ENCODE peak calls at places on chromosomes 2 and 18, in eight cellular contexts. F is stomach, Q is PC-3, K is mesendoderm, M is tibial artery, O is GM23338, L is H1, Y is right cardiac atrium. V is an unnamed sample. For H3K4me1, the result is how much of the 10 kb centered on the place peaks cover.

GRCh38 chr2:207482630-207483029 is 47.1 kb upstream of the CREB1 start:
- DNase-seq in F (no peak), Q (peak), K (no peak), M (no peak), O (no peak), L (no peak), Y (no peak), V (no peak)

GRCh38 chr2:102251042-102251848 is 60.1 kb upstream of the IL1RL1 start:
- DNase-seq in F (peak), Q (no peak), K (peak), M (peak), O (peak), L (peak), Y (peak), V (peak)

GRCh38 chr2:177604291-177605065 is 211.9 kb downstream of the AGPS start:
- DNase-seq in F (no peak), Q (peak), K (peak), M (peak), O (peak), L (no peak), Y (no peak), V (no peak)

GRCh38 chr2:183063083-183063482 is 15.5 kb upstream of the DUSP19 start:
- DNase-seq in F (no peak), Q (peak), K (peak), M (no peak), O (no peak), L (no peak), Y (no peak), V (no peak)

GRCh38 chr18:40708726-40709125 is 1246.3 kb upstream of the PIK3C3 start:
- DNase-seq in F (no peak), Q (no peak), K (peak), M (no peak), O (peak), L (no peak), Y (no peak), V (no peak)

GRCh38 chr2:202007015-202008011 is 26.3 kb upstream of the FZD7 start:
- DNase-seq in F (no peak), Q (no peak), K (no peak), M (peak), O (no peak), L (no peak), Y (peak), V (no peak)

GRCh38 chr2:158011055-158011771 is 90.5 kb upstream of the UPP2 start:
- DNase-seq in F (no peak), Q (peak), K (peak), M (no peak), O (peak), L (no peak), Y (no peak), V (no peak)

GRCh38 chr2:1993711-1994682 is 249.7 kb upstream of the PXDN start:
- DNase-seq in F (no peak), Q (peak), K (no peak), M (no peak), O (no peak), L (no peak), Y (no peak), V (no peak)

GRCh38 chr2:107448160-107448559 is 378.5 kb upstream of the RGPD4 start:
- DNase-seq in F (no peak), Q (no peak), K (no peak), M (no peak), O (no peak), L (no peak), Y (no peak), V (no peak)

GRCh38 chr18:37913051-37913450 is 347.5 kb upstream of the CELF4 start:
- DNase-seq in F (no peak), Q (no peak), K (no peak), M (no peak), O (no peak), L (no peak), Y (no peak), V (no peak)

GRCh38 chr2:18118703-18119102 is 240.2 kb downstream of the KCNS3 start:
- DNase-seq in F (no peak), Q (peak), K (no peak), M (no peak), O (no peak), L (no peak), Y (no peak), V (no peak)

GRCh38 chr2:233428008-233428407 is 73.7 kb downstream of the DGKD start:
- DNase-seq in F (peak), Q (no peak), K (no peak), M (no peak), O (no peak), L (peak), Y (no peak), V (no peak)

GRCh38 chr2:233429175-233429897 is 75.0 kb downstream of the DGKD start:
- DNase-seq in F (peak), Q (peak), K (no peak), M (no peak), O (no peak), L (no peak), Y (no peak), V (no peak)

GRCh38 chr2:233426619-233427342 is 72.5 kb downstream of the DGKD start:
- DNase-seq in F (peak), Q (peak), K (no peak), M (no peak), O (peak), L (peak), Y (no peak), V (no peak)

GRCh38 chr2:233430091-233430490 is 75.8 kb downstream of the DGKD start:
- DNase-seq in F (no peak), Q (peak), K (no peak), M (no peak), O (no peak), L (no peak), Y (no peak), V (no peak)

DNA sequence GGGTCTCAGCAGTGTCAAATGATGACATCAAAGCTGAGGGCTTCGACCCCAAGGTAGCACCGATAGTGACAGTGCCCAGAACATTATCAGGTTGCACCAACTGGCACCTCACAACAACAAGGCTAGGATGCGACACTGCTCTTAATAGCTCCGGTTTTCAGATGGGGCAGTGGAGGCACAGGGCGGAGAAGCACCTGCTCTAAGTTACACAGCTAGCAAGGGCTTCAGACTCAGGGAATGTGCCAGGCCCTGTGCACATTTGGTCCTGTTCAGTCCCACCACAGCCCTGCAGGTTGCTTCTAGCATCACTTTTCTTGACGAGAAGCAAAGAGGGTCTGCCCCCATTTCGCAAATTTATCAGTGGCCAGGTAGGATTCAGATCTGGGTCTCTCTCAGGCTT is 74.1 kb downstream of the DGKD start:
- DNase-seq in F (peak), Q (no peak), K (no peak), M (no peak), O (no peak), L (peak), Y (no peak), V (no peak)
- H3K4me1 ChIP-seq in F (half or more), Q (half or more), K (under half), M (under half), O (under half), L (under half), Y (under half), V (under half)

GRCh38 chr18:25348361-25349130 is 3.4 kb downstream of the ZNF521 start:
- DNase-seq in F (no peak), Q (no peak), K (peak), M (no peak), O (no peak), L (no peak), Y (peak), V (no peak)
- H3K4me3 ChIP-seq in F (peak), Q (no peak), K (peak), M (peak), O (peak), L (peak), Y (peak), V (no peak)

DNA sequence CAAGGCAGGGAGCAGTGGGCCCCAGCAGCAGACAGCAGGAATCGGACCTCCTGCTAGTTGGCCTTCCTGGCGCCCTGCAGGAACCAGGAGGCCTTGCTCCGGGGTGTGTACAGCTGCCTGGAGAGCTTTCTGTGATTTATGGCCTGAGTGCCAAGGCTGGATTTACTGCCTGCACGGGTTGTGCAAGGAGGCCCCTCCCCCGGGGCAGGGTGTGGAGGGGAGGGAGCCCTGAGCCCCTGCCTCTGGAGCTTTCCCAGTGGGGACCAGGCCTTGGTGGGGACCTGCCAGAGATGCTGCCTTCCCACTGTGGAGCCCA is 7.2 kb upstream of the RALB start:
- DNase-seq in F (no peak), Q (peak), K (no peak), M (no peak), O (no peak), L (no peak), Y (peak), V (no peak)
- H3K4me1 ChIP-seq in F (under half), Q (under half), K (under half), M (under half), O (under half), L (under half), Y (under half), V (under half)

DNA sequence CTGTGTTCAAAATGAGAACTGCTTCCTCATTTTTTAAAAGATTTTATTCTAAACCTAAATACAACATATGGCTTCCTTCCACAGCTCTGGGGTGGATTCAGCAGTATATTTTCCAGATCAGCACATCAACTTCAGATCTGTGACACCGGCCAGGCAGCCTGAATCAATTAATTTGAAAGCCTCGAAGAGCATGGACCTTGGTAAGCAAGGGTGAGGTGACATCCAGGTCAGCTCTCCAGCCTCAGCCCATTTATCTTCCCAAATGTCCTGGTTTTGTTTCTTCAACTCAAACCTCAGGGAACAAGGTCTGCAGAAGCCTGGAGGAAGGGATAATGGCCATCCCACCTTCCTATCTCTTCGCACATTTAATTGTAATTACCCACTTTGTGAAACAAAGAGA is 489.2 kb upstream of the NRP2 start:
- DNase-seq in F (no peak), Q (no peak), K (no peak), M (no peak), O (no peak), L (no peak), Y (no peak), V (no peak)
- H3K4me3 ChIP-seq in F (no peak), Q (no peak), K (no peak), M (no peak), O (no peak), L (no peak), Y (no peak), V (no peak)

GRCh38 chr2:196657332-196657731 is 17.8 kb downstream of the CCDC150 start:
- DNase-seq in F (no peak), Q (no peak), K (no peak), M (no peak), O (no peak), L (no peak), Y (no peak), V (no peak)

GRCh38 chr2:196649202-196649601 is 9.7 kb downstream of the CCDC150 start:
- DNase-seq in F (no peak), Q (no peak), K (no peak), M (no peak), O (no peak), L (no peak), Y (no peak), V (no peak)

GRCh38 chr2:196651387-196652094 is 12.0 kb downstream of the CCDC150 start:
- DNase-seq in F (no peak), Q (no peak), K (no peak), M (no peak), O (no peak), L (no peak), Y (no peak), V (no peak)

GRCh38 chr2:196652869-196653268 is 13.4 kb downstream of the CCDC150 start:
- DNase-seq in F (no peak), Q (no peak), K (peak), M (no peak), O (peak), L (no peak), Y (no peak), V (no peak)

DNA sequence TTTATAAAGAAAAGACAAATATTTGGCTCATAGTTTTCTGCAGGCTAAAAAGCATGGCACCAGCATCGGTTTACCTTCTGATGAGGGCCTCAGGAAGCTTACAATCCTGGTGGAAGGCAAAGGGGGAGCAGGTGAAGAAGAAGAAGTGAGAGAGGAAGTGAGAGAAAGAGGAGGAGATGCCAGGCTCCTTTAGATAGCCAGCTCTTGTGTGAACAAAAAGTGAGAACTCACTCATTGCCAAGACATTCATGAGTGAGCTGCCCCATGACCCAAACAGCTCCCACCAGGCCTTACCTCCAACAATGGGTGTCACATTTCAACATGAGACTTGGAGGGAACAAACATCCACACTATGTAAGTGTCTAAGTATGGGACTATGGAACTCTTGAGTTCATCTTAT is 14.3 kb downstream of the CCDC150 start:
- DNase-seq in F (no peak), Q (no peak), K (no peak), M (no peak), O (no peak), L (no peak), Y (no peak), V (no peak)
- H3K4me1 ChIP-seq in F (under half), Q (under half), K (under half), M (under half), O (under half), L (under half), Y (under half), V (under half)

DNA sequence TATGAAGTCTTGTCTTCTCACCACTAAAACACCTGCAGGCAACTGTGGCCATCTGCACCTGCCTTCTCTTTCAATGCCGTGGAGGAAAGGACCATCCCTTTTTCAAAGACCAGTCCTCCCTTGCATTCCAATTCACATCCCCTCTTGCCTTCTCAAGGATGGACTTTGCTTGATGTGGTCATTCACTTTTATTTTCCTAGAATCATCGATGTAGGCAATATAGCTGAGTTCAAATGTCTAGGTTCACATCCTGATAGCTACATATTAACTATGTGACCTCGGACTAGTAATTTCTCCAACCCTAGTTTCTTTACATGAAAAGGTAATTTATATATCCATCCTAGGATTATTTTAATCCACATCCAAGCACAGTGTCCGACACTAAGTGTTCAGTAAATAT is 110.0 kb downstream of the HIBCH start:
- DNase-seq in F (no peak), Q (no peak), K (no peak), M (no peak), O (no peak), L (no peak), Y (no peak), V (no peak)
- H3K4me3 ChIP-seq in F (no peak), Q (no peak), K (no peak), M (no peak), O (no peak), L (no peak), Y (no peak), V (no peak)

GRCh38 chr2:68946117-68946516 is 6.6 kb downstream of the GKN2 start:
- DNase-seq in F (peak), Q (no peak), K (no peak), M (no peak), O (no peak), L (no peak), Y (no peak), V (no peak)

GRCh38 chr2:68952887-68953521 is at the start of gene GKN2:
- DNase-seq in F (no peak), Q (peak), K (no peak), M (no peak), O (no peak), L (no peak), Y (peak), V (no peak)

GRCh38 chr2:68951899-68952298 is 794 bp downstream of the GKN2 start:
- DNase-seq in F (no peak), Q (no peak), K (no peak), M (no peak), O (peak), L (no peak), Y (no peak), V (no peak)

GRCh38 chr2:68943581-68944568 is 8.8 kb downstream of the GKN2 start:
- DNase-seq in F (peak), Q (peak), K (peak), M (peak), O (peak), L (peak), Y (peak), V (peak)

DNA sequence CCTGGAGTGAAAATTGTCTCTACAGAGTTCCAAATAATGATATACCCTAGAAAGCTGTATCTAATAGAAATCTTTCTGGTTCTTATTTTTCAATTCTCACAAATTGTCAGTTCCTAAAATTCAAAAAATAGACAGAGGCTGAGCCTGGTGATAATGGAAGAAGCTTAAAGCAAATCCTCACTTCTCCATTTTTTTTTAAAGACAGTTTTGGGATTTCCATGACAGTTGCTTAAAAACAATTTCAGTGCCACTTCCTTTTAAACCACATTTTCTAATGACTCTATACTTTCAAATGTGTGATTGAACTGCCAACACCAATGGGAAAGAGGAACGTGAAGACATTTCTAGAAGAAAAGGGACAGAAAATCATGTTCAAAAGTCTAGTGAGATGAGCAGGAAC is 4.0 kb downstream of the GKN2 start:
- DNase-seq in F (no peak), Q (no peak), K (no peak), M (no peak), O (no peak), L (no peak), Y (no peak), V (no peak)
- H3K4me1 ChIP-seq in F (under half), Q (under half), K (under half), M (under half), O (under half), L (under half), Y (under half), V (under half)

GRCh38 chr18:34153711-34154110 is 71.0 kb downstream of the NOL4 start:
- DNase-seq in F (no peak), Q (peak), K (no peak), M (no peak), O (no peak), L (no peak), Y (no peak), V (no peak)
- H3K4me3 ChIP-seq in F (peak), Q (peak), K (no peak), M (no peak), O (no peak), L (no peak), Y (no peak), V (no peak)

GRCh38 chr2:47155091-47155876 is at the start of gene STPG4:
- DNase-seq in F (no peak), Q (no peak), K (no peak), M (no peak), O (peak), L (no peak), Y (no peak), V (no peak)

GRCh38 chr2:47147011-47147410 is 8.1 kb downstream of the STPG4 start:
- DNase-seq in F (no peak), Q (no peak), K (no peak), M (no peak), O (no peak), L (no peak), Y (no peak), V (no peak)

GRCh38 chr2:47152803-47153202 is 2.3 kb downstream of the STPG4 start:
- DNase-seq in F (no peak), Q (no peak), K (no peak), M (no peak), O (no peak), L (no peak), Y (no peak), V (no peak)

GRCh38 chr2:47145466-47145865 is 9.6 kb downstream of the STPG4 start:
- DNase-seq in F (no peak), Q (no peak), K (no peak), M (no peak), O (no peak), L (no peak), Y (no peak), V (no peak)

GRCh38 chr2:47150175-47150574 is 4.9 kb downstream of the STPG4 start:
- DNase-seq in F (no peak), Q (no peak), K (no peak), M (no peak), O (no peak), L (no peak), Y (no peak), V (no peak)
- H3K4me1 ChIP-seq in F (under half), Q (under half), K (under half), M (under half), O (under half), L (under half), Y (under half), V (under half)

GRCh38 chr2:235669983-235670962 is 176.4 kb downstream of the AGAP1 start:
- DNase-seq in F (peak), Q (peak), K (peak), M (peak), O (peak), L (peak), Y (peak), V (peak)

GRCh38 chr2:235666240-235666781 is 172.5 kb downstream of the AGAP1 start:
- DNase-seq in F (no peak), Q (peak), K (peak), M (no peak), O (peak), L (peak), Y (no peak), V (no peak)

GRCh38 chr2:235669269-235669831 is 175.5 kb downstream of the AGAP1 start:
- DNase-seq in F (peak), Q (peak), K (peak), M (peak), O (peak), L (peak), Y (peak), V (peak)

GRCh38 chr2:235670974-235671787 is 177.3 kb downstream of the AGAP1 start:
- DNase-seq in F (no peak), Q (no peak), K (peak), M (no peak), O (peak), L (no peak), Y (peak), V (no peak)

GRCh38 chr2:235668782-235669181 is 174.9 kb downstream of the AGAP1 start:
- DNase-seq in F (no peak), Q (no peak), K (no peak), M (no peak), O (no peak), L (no peak), Y (no peak), V (no peak)
- H3K4me3 ChIP-seq in F (no peak), Q (no peak), K (no peak), M (peak), O (peak), L (peak), Y (no peak), V (no peak)